ENCODE peak calls at places on chromosomes 13 and 19, in four cellular contexts. K, D, Z and C are unnamed samples.

GRCh38 chr13:47426126-47426849 is 529.4 kb upstream of the HTR2A start:
- DNase-seq in K (peak; percentile 65), D (peak; percentile 86), Z (peak; percentile 7), C (peak; percentile 15)

GRCh38 chr13:28031220-28031903 is 42.9 kb upstream of the URAD start:
- DNase-seq in K (no peak), D (no peak), Z (peak; percentile 20), C (no peak)

GRCh38 chr13:108214511-108215383 is 589 bp downstream of the LIG4 start:
- DNase-seq in K (no peak), D (no peak), Z (no peak), C (no peak)

GRCh38 chr13:26784704-26785639 is 24.4 kb upstream of the GPR12 start:
- DNase-seq in K (no peak), D (no peak), Z (peak; percentile 27), C (no peak)

GRCh38 chr19:23070353-23070781 is 46.5 kb upstream of the ZNF730 start:
- DNase-seq in K (peak; percentile 38), D (peak; percentile 15), Z (peak; percentile 11), C (no peak)

GRCh38 chr13:27053902-27054595 is 117.6 kb downstream of the USP12 start:
- DNase-seq in K (peak; percentile 77), D (peak; percentile 88), Z (no peak), C (peak; percentile 40)

GRCh38 chr13:28493740-28494536 is 990 bp downstream of the FLT1 start:
- DNase-seq in K (no peak), D (no peak), Z (no peak), C (no peak)

GRCh38 chr19:46147791-46148288 is at the start of gene IGFL2:
- DNase-seq in K (peak; percentile 2), D (no peak), Z (no peak), C (no peak)

GRCh38 chr19:8240274-8241229 is 31.4 kb downstream of the CERS4 start:
- DNase-seq in K (peak; percentile 91), D (peak; percentile 94), Z (peak; percentile 82), C (peak; percentile 33)

GRCh38 chr13:110546933-110547332 is 14.6 kb downstream of the RAB20 start:
- DNase-seq in K (peak; percentile 97), D (peak; percentile 89), Z (peak; percentile 93), C (peak; percentile 82)

GRCh38 chr13:108609353-108609752 is 20.1 kb upstream of the MYO16 start:
- DNase-seq in K (peak; percentile 53), D (peak; percentile 49), Z (no peak), C (no peak)

GRCh38 chr19:55173717-55174409 is 6.2 kb downstream of the SYT5 start:
- DNase-seq in K (peak; percentile 57), D (peak; percentile 43), Z (peak; percentile 61), C (no peak)

GRCh38 chr19:42516771-42517170 is 11.5 kb downstream of the CEACAM1 start:
- DNase-seq in K (no peak), D (no peak), Z (no peak), C (no peak)

GRCh38 chr19:17688853-17689595 is 870 bp upstream of the UNC13A start:
- DNase-seq in K (no peak), D (no peak), Z (no peak), C (no peak)

GRCh38 chr19:29810504-29810871 is 1.3 kb upstream of the CCNE1 start:
- DNase-seq in K (no peak), D (peak; percentile 33), Z (peak; percentile 14), C (no peak)

GRCh38 chr19:6476155-6476895 is 5.3 kb downstream of the DENND1C start:
- DNase-seq in K (peak; percentile 30), D (peak; percentile 10), Z (peak; percentile 94), C (peak; percentile 66)

GRCh38 chr13:92677571-92677970 is 549.0 kb upstream of the GPC6 start:
- DNase-seq in K (no peak), D (no peak), Z (no peak), C (no peak)

GRCh38 chr13:27097691-27098090 is 73.9 kb downstream of the USP12 start:
- DNase-seq in K (no peak), D (no peak), Z (no peak), C (no peak)

GRCh38 chr19:10927691-10928562 is 512 bp downstream of the YIPF2 start:
- DNase-seq in K (no peak), D (no peak), Z (no peak), C (no peak)

GRCh38 chr13:102846261-102847015 is 606 bp downstream of the ERCC5 start:
- DNase-seq in K (peak; percentile 39), D (peak; percentile 30), Z (peak; percentile 60), C (no peak)

GRCh38 chr19:2207991-2208860 is 27.9 kb downstream of the PLEKHJ1 start:
- DNase-seq in K (peak; percentile 50), D (peak; percentile 57), Z (peak; percentile 63), C (no peak)

GRCh38 chr19:17385878-17386611 is 8.0 kb downstream of the CCDC194 start:
- DNase-seq in K (peak; percentile 54), D (peak; percentile 30), Z (peak; percentile 68), C (no peak)

GRCh38 chr13:107421951-107422350 is 793.4 kb downstream of the LIG4 start:
- DNase-seq in K (peak; percentile 14), D (peak; percentile 6), Z (no peak), C (peak; percentile 40)

GRCh38 chr19:6235031-6235951 is 44.5 kb downstream of the MLLT1 start:
- DNase-seq in K (no peak), D (no peak), Z (no peak), C (no peak)

GRCh38 chr13:104594801-104595200 is 1528.6 kb upstream of the SLC10A2 start:
- DNase-seq in K (peak; percentile 26), D (no peak), Z (no peak), C (no peak)

GRCh38 chr13:85616275-85616674 is 182.9 kb downstream of the SLITRK6 start:
- DNase-seq in K (peak; percentile 2), D (peak; percentile 57), Z (no peak), C (no peak)

GRCh38 chr13:50358221-50358620 is 343.0 kb downstream of the KCNRG start:
- DNase-seq in K (peak; percentile 35), D (no peak), Z (no peak), C (no peak)

GRCh38 chr13:36998624-36999041 is 507 bp downstream of the ALG5 start:
- DNase-seq in K (no peak), D (no peak), Z (peak; percentile 11), C (no peak)

GRCh38 chr13:113935523-113935922 is 38.4 kb downstream of the C13orf46 start:
- DNase-seq in K (no peak), D (no peak), Z (no peak), C (no peak)

GRCh38 chr19:55189424-55189823 is 9.3 kb upstream of the SYT5 start:
- DNase-seq in K (peak; percentile 91), D (peak; percentile 95), Z (peak; percentile 23), C (no peak)

GRCh38 chr13:51782026-51782710 is 21.8 kb downstream of the DHRS12 start:
- DNase-seq in K (no peak), D (no peak), Z (no peak), C (no peak)

GRCh38 chr19:3722443-3723109 is 14.4 kb downstream of the TJP3 start:
- DNase-seq in K (no peak), D (no peak), Z (peak; percentile 87), C (no peak)
- H3K4me3 ChIP-seq in K (no peak overlapping the region), D (no peak overlapping the region), Z (peak overlapping the region; percentile 46), C (no peak overlapping the region)

DNA sequence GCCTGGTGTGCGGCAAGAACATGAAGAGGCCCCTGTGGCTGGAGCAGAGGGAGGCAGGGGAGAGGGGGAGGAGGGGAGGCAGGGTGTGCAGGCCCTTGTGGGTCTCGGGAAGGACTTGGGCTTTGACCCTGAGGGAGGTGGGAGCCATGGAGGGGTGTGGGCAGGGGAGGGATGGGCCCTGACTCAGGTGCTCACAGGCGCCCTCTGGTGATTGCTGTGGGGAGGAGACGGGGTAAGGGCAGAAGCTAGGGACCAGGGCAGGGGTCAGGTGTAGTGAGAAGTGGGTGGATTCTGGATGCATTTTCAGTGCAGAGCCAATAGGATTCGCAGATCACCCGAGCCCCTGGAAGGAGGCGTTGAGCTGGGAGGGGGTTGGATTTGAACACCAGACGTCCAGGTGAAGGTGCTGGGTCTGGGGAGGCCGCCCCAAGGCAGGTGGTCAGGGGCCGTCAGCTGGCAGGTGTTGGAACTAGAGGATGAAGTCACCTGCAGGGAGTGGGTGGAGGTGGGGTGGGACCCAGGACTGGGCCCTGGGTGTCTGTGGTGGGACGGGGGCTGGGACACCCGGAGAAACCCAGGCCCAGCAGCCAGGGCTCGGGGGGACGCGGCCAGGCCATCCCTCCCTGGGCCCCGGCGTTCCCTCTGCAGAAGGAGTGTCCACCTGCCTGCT is 185.4 kb downstream of the KDM4B start:
- DNase-seq in K (no peak), D (no peak), Z (peak; percentile 38), C (no peak)
- TF ChIP-seq CTCF in K (peak; percentile 67), D (peak; percentile 45), Z (peak; percentile 38), C (peak; percentile 57)

GRCh38 chr13:23950736-23951510 is 53.6 kb upstream of the C1QTNF9B start:
- DNase-seq in K (no peak), D (peak; percentile 7), Z (no peak), C (no peak)
- H3K4me3 ChIP-seq in K (no peak overlapping the region), D (no peak overlapping the region), Z (no peak overlapping the region), C (no peak overlapping the region)

GRCh38 chr13:64127856-64128255 is 2712.2 kb upstream of the PCDH20 start:
- DNase-seq in K (no peak), D (no peak), Z (no peak), C (no peak)

GRCh38 chr13:64127192-64127591 is 2711.5 kb upstream of the PCDH20 start:
- DNase-seq in K (no peak), D (no peak), Z (no peak), C (no peak)

GRCh38 chr13:64130600-64130999 is 2715.0 kb upstream of the PCDH20 start:
- DNase-seq in K (no peak), D (no peak), Z (no peak), C (no peak)

DNA sequence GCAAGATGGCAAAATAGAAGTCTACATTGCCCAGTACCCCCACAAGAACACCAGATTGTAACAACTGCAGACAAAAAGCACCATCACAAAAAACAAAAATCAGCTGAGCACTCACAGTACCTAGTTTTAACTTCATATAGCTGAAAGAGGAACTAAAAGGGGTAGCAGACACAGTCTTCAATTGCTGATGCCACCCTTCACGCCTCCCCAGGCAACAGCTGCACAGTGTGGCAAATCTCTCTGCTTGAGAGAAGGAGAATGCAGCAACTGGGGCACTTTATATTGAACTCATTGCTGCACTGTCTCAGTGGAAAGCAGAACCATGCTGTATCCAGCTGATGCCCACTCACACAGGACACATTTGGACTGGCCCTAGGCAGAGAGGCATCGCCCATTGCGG is 2714.5 kb upstream of the PCDH20 start:
- DNase-seq in K (no peak), D (no peak), Z (no peak), C (no peak)
- TF ChIP-seq CTCF in K (no peak), D (no peak), Z (no peak), C (no peak)